ENCODE peak calls at places on chromosomes 13 and 19, in seven cellular contexts. G is EH, B is epithelial cell of proximal tubule, C is left colon, J is heart left ventricle, V is GM19239, Q is tibial artery. D is an unnamed sample.

GRCh38 chr19:48668332-48668731 is 4.5 kb downstream of the NTN5 start:
- DNase-seq in G (no peak), B (no peak), C (no peak), J (no peak), V (no peak), Q (no peak), D (no peak)

GRCh38 chr19:3551808-3552095 is 5.6 kb downstream of the MFSD12 start:
- DNase-seq in G (no peak), B (no peak), C (no peak), J (no peak), V (no peak), Q (no peak), D (no peak)

GRCh38 chr13:59746291-59746962 is 417.3 kb downstream of the DIAPH3 start:
- DNase-seq in G (peak; percentile 77), B (no peak), C (no peak), J (no peak), V (no peak), Q (no peak), D (no peak)

GRCh38 chr19:8577247-8577646 is at the start of gene MYO1F:
- DNase-seq in G (no peak), B (no peak), C (peak; percentile 62), J (peak; percentile 63), V (no peak), Q (peak; percentile 61), D (no peak)

GRCh38 chr13:28558126-28558525 is 63.2 kb upstream of the FLT1 start:
- DNase-seq in G (peak; percentile 98), B (peak; percentile 76), C (no peak), J (no peak), V (no peak), Q (no peak), D (no peak)

GRCh38 chr13:112885782-112886268 is 83.2 kb upstream of the MCF2L start:
- DNase-seq in G (peak; percentile 90), B (no peak), C (peak; percentile 90), J (peak; percentile 78), V (no peak), Q (peak; percentile 76), D (no peak)

GRCh38 chr13:107799001-107799400 is 416.3 kb downstream of the LIG4 start:
- DNase-seq in G (no peak), B (no peak), C (no peak), J (no peak), V (no peak), Q (no peak), D (no peak)

GRCh38 chr19:1250374-1251232 is 2.2 kb downstream of the MIDN start:
- DNase-seq in G (peak; percentile 76), B (no peak), C (peak; percentile 78), J (peak; percentile 79), V (no peak), Q (no peak), D (no peak)

GRCh38 chr13:98509271-98510155 is 67.4 kb downstream of the STK24 start:
- DNase-seq in G (peak; percentile 95), B (peak; percentile 63), C (peak; percentile 69), J (peak; percentile 41), V (no peak), Q (peak; percentile 86), D (no peak)

GRCh38 chr13:48730971-48731658 is 77.4 kb downstream of the CYSLTR2 start:
- DNase-seq in G (peak; percentile 14), B (peak; percentile 31), C (no peak), J (no peak), V (no peak), Q (no peak), D (no peak)

GRCh38 chr19:2770055-2771013 is 12.7 kb downstream of the SGTA start:
- DNase-seq in G (peak; percentile 43), B (no peak), C (peak; percentile 27), J (peak; percentile 78), V (no peak), Q (no peak), D (no peak)

GRCh38 chr19:42452590-42452989 is 9.8 kb upstream of the CXCL17 start:
- DNase-seq in G (no peak), B (no peak), C (no peak), J (no peak), V (no peak), Q (no peak), D (no peak)

GRCh38 chr19:1992759-1993260 is 22.7 kb downstream of the BTBD2 start:
- DNase-seq in G (peak; percentile 11), B (no peak), C (peak; percentile 59), J (peak; percentile 6), V (no peak), Q (no peak), D (no peak)

GRCh38 chr13:29935309-29935981 is 85.0 kb upstream of the UBL3 start:
- DNase-seq in G (no peak), B (no peak), C (peak; percentile 37), J (no peak), V (peak; percentile 44), Q (no peak), D (peak; percentile 75)

GRCh38 chr13:91805605-91806004 is 407.2 kb downstream of the GPC5 start:
- DNase-seq in G (no peak), B (no peak), C (no peak), J (no peak), V (no peak), Q (no peak), D (no peak)

GRCh38 chr19:50518091-50519005 is 4.6 kb upstream of the ASPDH start:
- DNase-seq in G (no peak), B (no peak), C (no peak), J (no peak), V (no peak), Q (no peak), D (no peak)